ENCODE peak calls at places on chromosomes 5 and 9, in eight cellular contexts. J is PC-3; Y is CD4-positive, CD25-positive, alpha-beta regulatory T cell; N is heart right ventricle; M is sigmoid colon; A is A549; G is HCT116; Q is H9. T is an unnamed sample.
A peak's percentile ranks its signal among the peaks of the same experiment; 100 is the strongest.

GRCh38 chr5:57442080-57442839 is 40.4 kb downstream of the ACTBL2 start:
- DNase-seq in J (peak; percentile 18), G (no peak), M (peak; percentile 79), N (no peak), Q (no peak), Y (no peak), A (peak; percentile 14), T (peak; percentile 42)

GRCh38 chr9:2601785-2602378 is 19.7 kb upstream of the VLDLR start:
- DNase-seq in J (no peak), M (no peak), G (no peak), Y (no peak), Q (no peak), A (no peak), N (no peak), T (no peak)

GRCh38 chr5:118126159-118126558 is 862.2 kb downstream of the DTWD2 start:
- DNase-seq in J (no peak), N (no peak), M (no peak), Q (no peak), G (no peak), A (no peak), Y (no peak), T (no peak)

GRCh38 chr9:97831843-97832636 is 21.0 kb upstream of the FOXE1 start:
- DNase-seq in J (no peak), Y (no peak), G (no peak), M (no peak), A (no peak), N (no peak), Q (no peak), T (no peak)

GRCh38 chr9:100108572-100108971 is 9.5 kb downstream of the INVS start:
- DNase-seq in Y (no peak), N (no peak), Q (no peak), M (no peak), A (no peak), G (no peak), J (no peak), T (no peak)

GRCh38 chr9:91126761-91127420 is 234.8 kb downstream of the AUH start:
- DNase-seq in G (no peak), A (no peak), Q (no peak), N (no peak), M (no peak), Y (no peak), J (no peak), T (no peak)

GRCh38 chr5:179246227-179246626 is 99.0 kb downstream of the ADAMTS2 start:
- DNase-seq in Y (no peak), J (no peak), M (no peak), N (no peak), Q (peak; percentile 23), A (no peak), G (no peak), T (no peak)

GRCh38 chr5:115415143-115415491 is 118.7 kb upstream of the CCDC112 start:
- DNase-seq in Q (no peak), N (no peak), G (peak; percentile 78), M (no peak), Y (no peak), A (peak; percentile 40), J (peak; percentile 86), T (peak; percentile 74)

GRCh38 chr5:40441733-40442132 is 238.0 kb upstream of the PTGER4 start:
- DNase-seq in A (no peak), J (no peak), G (no peak), N (no peak), Y (peak; percentile 41), M (no peak), Q (no peak), T (peak; percentile 40)

GRCh38 chr9:78786794-78787193 is 489.9 kb downstream of the PSAT1 start:
- DNase-seq in J (peak; percentile 33), G (no peak), Q (no peak), N (no peak), M (no peak), Y (no peak), A (peak; percentile 15), T (peak; percentile 6)

GRCh38 chr5:77232959-77233358 is 22.5 kb downstream of the PDE8B start:
- DNase-seq in G (no peak), J (peak; percentile 5), Q (no peak), A (no peak), Y (no peak), N (no peak), M (no peak), T (no peak)

GRCh38 chr9:132078369-132079356 is 1.0 kb downstream of the MED27 start:
- DNase-seq in G (no peak), N (no peak), M (peak; percentile 68), J (peak; percentile 39), Q (no peak), A (no peak), Y (peak; percentile 41), T (peak; percentile 19)

GRCh38 chr5:180332051-180332517 is 21.1 kb downstream of the GFPT2 start:
- DNase-seq in M (peak; percentile 66), N (no peak), Q (peak; percentile 95), G (no peak), J (peak; percentile 45), Y (no peak), A (peak; percentile 39), T (no peak)

DNA sequence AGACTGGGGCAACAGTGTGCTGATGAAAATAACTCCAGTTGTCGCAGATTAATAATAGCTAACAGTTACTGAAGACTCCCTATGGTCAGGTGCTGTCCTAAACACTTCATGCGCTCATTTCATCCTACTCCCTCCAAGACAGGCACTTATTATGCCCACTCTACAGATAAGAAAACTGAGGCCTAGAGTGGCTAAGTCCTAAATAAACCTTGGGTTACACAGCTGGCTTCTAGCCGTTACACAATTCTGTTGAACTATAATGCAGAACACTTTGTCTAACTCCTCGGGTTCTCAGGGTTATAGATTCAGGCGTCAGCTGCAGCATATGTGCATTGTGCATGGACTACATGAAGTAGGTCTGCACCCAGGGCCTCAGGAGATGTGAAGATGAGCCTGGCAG is 103.9 kb downstream of the DAPK1 start:
- DNase-seq in Q (no peak), Y (no peak), A (no peak), N (no peak), M (no peak), G (no peak), J (no peak), T (no peak)
- H3K4me1 ChIP-seq in Q (peaks cover 2% of the 10 kb centered on the region), Y (no peaks in the 10 kb centered on the region), A (peaks cover 61% of the 10 kb centered on the region), N (no peaks in the 10 kb centered on the region), M (no peaks in the 10 kb centered on the region), G (peaks cover under 1% of the 10 kb centered on the region), J (no peaks in the 10 kb centered on the region), T (peaks cover 45% of the 10 kb centered on the region)

GRCh38 chr5:121793791-121794190 is 57.9 kb upstream of the FTMT start:
- DNase-seq in Y (no peak), G (no peak), M (no peak), N (no peak), A (no peak), J (no peak), Q (no peak), T (no peak)

GRCh38 chr5:121797677-121798518 is 53.8 kb upstream of the FTMT start:
- DNase-seq in M (no peak), Q (no peak), G (no peak), Y (no peak), A (no peak), J (no peak), N (no peak), T (peak; percentile 26)

GRCh38 chr5:121795511-121795910 is 56.2 kb upstream of the FTMT start:
- DNase-seq in Q (peak; percentile 31), Y (no peak), A (no peak), N (no peak), G (no peak), M (no peak), J (no peak), T (no peak)
- H3K4me1 ChIP-seq in Q (no peaks in the 10 kb centered on the region), Y (no peaks in the 10 kb centered on the region), A (no peaks in the 10 kb centered on the region), N (no peaks in the 10 kb centered on the region), G (no peaks in the 10 kb centered on the region), M (no peaks in the 10 kb centered on the region), J (no peaks in the 10 kb centered on the region), T (no peaks in the 10 kb centered on the region)

DNA sequence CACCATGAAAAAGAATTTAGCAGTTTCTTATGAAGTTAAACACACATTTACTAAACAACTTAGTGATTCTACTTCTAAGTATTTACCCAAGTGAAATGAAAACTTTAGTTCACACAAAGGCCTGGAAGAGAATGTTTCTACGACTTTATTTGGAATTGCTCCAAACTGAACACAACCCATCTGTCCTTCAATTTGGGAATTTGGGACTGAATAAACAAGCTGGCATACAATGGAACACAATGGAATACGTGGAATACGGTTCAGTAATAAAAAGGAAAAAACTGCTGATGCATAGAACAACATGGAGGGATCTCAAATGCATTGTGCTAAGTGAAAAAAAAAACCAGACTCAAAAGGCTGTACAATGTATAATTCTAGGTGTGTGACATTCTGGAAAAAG is 44.6 kb upstream of the BASP1 start:
- DNase-seq in N (no peak), J (no peak), G (no peak), A (no peak), M (no peak), Y (no peak), Q (no peak), T (no peak)
- H3K4me1 ChIP-seq in N (no peaks in the 10 kb centered on the region), J (no peaks in the 10 kb centered on the region), G (no peaks in the 10 kb centered on the region), A (peaks cover 5% of the 10 kb centered on the region), M (no peaks in the 10 kb centered on the region), Y (no peaks in the 10 kb centered on the region), Q (no peaks in the 10 kb centered on the region), T (peaks cover 6% of the 10 kb centered on the region)

GRCh38 chr9:71819115-71819739 is 50.9 kb upstream of the CEMIP2 start:
- DNase-seq in G (peak; percentile 10), Y (peak; percentile 54), Q (no peak), J (peak; percentile 51), A (peak; percentile 37), M (no peak), N (no peak), T (peak; percentile 63)

GRCh38 chr9:71822935-71823334 is 54.6 kb upstream of the CEMIP2 start:
- DNase-seq in N (no peak), G (no peak), M (no peak), Q (no peak), A (no peak), J (no peak), Y (no peak), T (no peak)

GRCh38 chr9:71824242-71824641 is 55.9 kb upstream of the CEMIP2 start:
- DNase-seq in J (no peak), N (no peak), A (no peak), Y (no peak), Q (no peak), M (no peak), G (no peak), T (no peak)

GRCh38 chr9:71820516-71820915 is 52.2 kb upstream of the CEMIP2 start:
- DNase-seq in Y (no peak), A (no peak), G (no peak), M (no peak), J (peak; percentile 23), Q (no peak), N (no peak), T (no peak)

GRCh38 chr9:71822455-71822854 is 54.1 kb upstream of the CEMIP2 start:
- DNase-seq in M (no peak), A (no peak), Y (no peak), J (no peak), G (no peak), N (no peak), Q (no peak), T (peak; percentile 16)
- H3K4me1 ChIP-seq in M (no peaks in the 10 kb centered on the region), A (peaks cover 19% of the 10 kb centered on the region), Y (no peaks in the 10 kb centered on the region), J (peaks cover 14% of the 10 kb centered on the region), G (no peaks in the 10 kb centered on the region), N (no peaks in the 10 kb centered on the region), Q (no peaks in the 10 kb centered on the region), T (peaks cover 8% of the 10 kb centered on the region)

GRCh38 chr5:149521739-149522373 is 29.4 kb downstream of the CSNK1A1 start:
- DNase-seq in M (no peak), Y (no peak), Q (no peak), A (no peak), N (no peak), G (no peak), J (peak; percentile 87), T (no peak)
- H3K4me1 ChIP-seq in M (no peaks in the 10 kb centered on the region), Y (peaks cover 35% of the 10 kb centered on the region), Q (no peaks in the 10 kb centered on the region), A (peaks cover 50% of the 10 kb centered on the region), N (peaks cover 3% of the 10 kb centered on the region), G (peaks cover 8% of the 10 kb centered on the region), J (peaks cover 40% of the 10 kb centered on the region), T (peaks cover 1% of the 10 kb centered on the region)

GRCh38 chr9:35728041-35728971 is 3.7 kb downstream of the TLN1 start:
- DNase-seq in A (peak; percentile 60), M (peak; percentile 97), Q (peak; percentile 66), G (no peak), Y (peak; percentile 78), N (peak; percentile 73), J (peak; percentile 70), T (peak; percentile 66)
- H3K4me1 ChIP-seq in A (peaks cover 44% of the 10 kb centered on the region), M (no peaks in the 10 kb centered on the region), Q (peaks cover 25% of the 10 kb centered on the region), G (peaks cover 26% of the 10 kb centered on the region), Y (peaks cover 59% of the 10 kb centered on the region), N (peaks cover 51% of the 10 kb centered on the region), J (peaks cover 42% of the 10 kb centered on the region), T (peaks cover 43% of the 10 kb centered on the region)